ENCODE peak calls at places on chromosomes 6 and 20, in nine cellular contexts. B, Y, A, T, U, G, D, P and N are unnamed samples. For H3K4me1, the result is how much of the 10 kb centered on the place peaks cover.

GRCh38 chr20:23143098-23143497 is 57.0 kb upstream of the CD93 start:
- DNase-seq in B (no peak), Y (peak), A (no peak), T (peak), U (peak), G (no peak), D (no peak), P (peak), N (peak)

GRCh38 chr6:74657033-74657432 is 548.8 kb downstream of the COL12A1 start:
- DNase-seq in B (no peak), Y (no peak), A (no peak), T (peak), U (no peak), G (no peak), D (no peak), P (no peak), N (no peak)

GRCh38 chr6:37103169-37104039 is 66.5 kb upstream of the PIM1 start:
- DNase-seq in B (peak), Y (no peak), A (peak), T (peak), U (peak), G (no peak), D (peak), P (peak), N (peak)

GRCh38 chr6:147194652-147195403 is 9.4 kb upstream of the STXBP5 start:
- DNase-seq in B (no peak), Y (no peak), A (no peak), T (peak), U (no peak), G (no peak), D (no peak), P (no peak), N (no peak)

GRCh38 chr20:13790708-13791107 is 5.9 kb downstream of the NDUFAF5 start:
- DNase-seq in B (no peak), Y (no peak), A (no peak), T (no peak), U (no peak), G (no peak), D (no peak), P (no peak), N (no peak)

GRCh38 chr6:158142789-158143188 is 25.3 kb downstream of the SERAC1 start:
- DNase-seq in B (no peak), Y (peak), A (no peak), T (peak), U (no peak), G (no peak), D (no peak), P (no peak), N (no peak)

GRCh38 chr6:90106449-90106848 is 190.2 kb downstream of the BACH2 start:
- DNase-seq in B (no peak), Y (no peak), A (no peak), T (no peak), U (no peak), G (no peak), D (no peak), P (no peak), N (no peak)

GRCh38 chr6:146790561-146791091 is 191.9 kb downstream of the ADGB start:
- DNase-seq in B (no peak), Y (no peak), A (no peak), T (peak), U (no peak), G (no peak), D (no peak), P (no peak), N (no peak)

GRCh38 chr20:62088258-62089127 is 22.8 kb upstream of the TAF4 start:
- DNase-seq in B (no peak), Y (no peak), A (no peak), T (peak), U (no peak), G (no peak), D (no peak), P (no peak), N (no peak)

GRCh38 chr6:74946961-74947360 is 258.9 kb downstream of the COL12A1 start:
- DNase-seq in B (no peak), Y (no peak), A (no peak), T (peak), U (no peak), G (no peak), D (no peak), P (no peak), N (no peak)

GRCh38 chr6:31578461-31579118 is 3.2 kb downstream of the TNF start:
- DNase-seq in B (no peak), Y (peak), A (no peak), T (peak), U (no peak), G (no peak), D (no peak), P (no peak), N (no peak)

GRCh38 chr6:30847421-30847970 is 36.8 kb upstream of the DDR1 start:
- DNase-seq in B (no peak), Y (no peak), A (no peak), T (no peak), U (no peak), G (no peak), D (no peak), P (no peak), N (peak)

GRCh38 chr6:56518995-56519767 is 123.5 kb downstream of the DST start:
- DNase-seq in B (no peak), Y (no peak), A (no peak), T (no peak), U (no peak), G (no peak), D (no peak), P (no peak), N (no peak)

GRCh38 chr6:110621061-110621460 is 144.6 kb upstream of the SLC22A16 start:
- DNase-seq in B (no peak), Y (no peak), A (no peak), T (no peak), U (no peak), G (no peak), D (no peak), P (no peak), N (no peak)

GRCh38 chr20:58897493-58897892 is 45.0 kb downstream of the GNAS start:
- DNase-seq in B (no peak), Y (no peak), A (no peak), T (no peak), U (no peak), G (no peak), D (no peak), P (no peak), N (no peak)

GRCh38 chr6:16752206-16752867 is 8.9 kb downstream of the ATXN1 start:
- DNase-seq in B (no peak), Y (no peak), A (no peak), T (peak), U (no peak), G (no peak), D (peak), P (no peak), N (no peak)

GRCh38 chr6:2876210-2877056 is 26.7 kb downstream of the SERPINB9 start:
- DNase-seq in B (peak), Y (no peak), A (peak), T (peak), U (peak), G (no peak), D (peak), P (no peak), N (peak)

GRCh38 chr6:63610944-63611343 is 24.7 kb upstream of the PHF3 start:
- DNase-seq in B (no peak), Y (no peak), A (no peak), T (no peak), U (no peak), G (no peak), D (no peak), P (no peak), N (no peak)

GRCh38 chr6:74133073-74133472 is 437.1 kb downstream of the CD109 start:
- DNase-seq in B (no peak), Y (no peak), A (no peak), T (no peak), U (no peak), G (no peak), D (peak), P (no peak), N (no peak)

GRCh38 chr20:46031701-46032254 is 2.8 kb downstream of the SLC12A5 start:
- DNase-seq in B (no peak), Y (peak), A (no peak), T (peak), U (peak), G (no peak), D (no peak), P (no peak), N (peak)

GRCh38 chr20:15700147-15700765 is 873.0 kb downstream of the KIF16B start:
- DNase-seq in B (no peak), Y (no peak), A (no peak), T (no peak), U (no peak), G (no peak), D (no peak), P (no peak), N (no peak)

GRCh38 chr6:149213829-149214228 is 103.7 kb upstream of the TAB2 start:
- DNase-seq in B (no peak), Y (no peak), A (no peak), T (peak), U (no peak), G (no peak), D (no peak), P (no peak), N (no peak)

GRCh38 chr6:41758641-41759035 is 11.4 kb upstream of the PGC start:
- DNase-seq in B (no peak), Y (no peak), A (no peak), T (no peak), U (no peak), G (no peak), D (no peak), P (no peak), N (no peak)

GRCh38 chr20:57397693-57398108 is 6.5 kb downstream of the RBM38 start:
- DNase-seq in B (peak), Y (no peak), A (no peak), T (no peak), U (no peak), G (no peak), D (peak), P (peak), N (no peak)

GRCh38 chr20:57400262-57400701 is 9.1 kb downstream of the RBM38 start:
- DNase-seq in B (peak), Y (no peak), A (no peak), T (no peak), U (no peak), G (no peak), D (peak), P (peak), N (no peak)

GRCh38 chr20:57398231-57398821 is 7.1 kb downstream of the RBM38 start:
- DNase-seq in B (peak), Y (no peak), A (peak), T (no peak), U (peak), G (peak), D (peak), P (peak), N (peak)

GRCh38 chr20:57399587-57400261 is 8.5 kb downstream of the RBM38 start:
- DNase-seq in B (peak), Y (no peak), A (no peak), T (no peak), U (peak), G (peak), D (peak), P (peak), N (no peak)

GRCh38 chr20:57398901-57399535 is 7.8 kb downstream of the RBM38 start:
- DNase-seq in B (no peak), Y (no peak), A (no peak), T (no peak), U (no peak), G (no peak), D (peak), P (peak), N (no peak)
- H3K4me1 ChIP-seq in B (under half), Y (under half), A (under half), T (under half), U (half or more), G (half or more), D (half or more), P (under half), N (under half)

GRCh38 chr6:134517145-134517658 is 199.3 kb upstream of the SGK1 start:
- DNase-seq in B (no peak), Y (no peak), A (peak), T (peak), U (peak), G (no peak), D (peak), P (peak), N (peak)
- H3K4me1 ChIP-seq in B (under half), Y (under half), A (under half), T (under half), U (half or more), G (under half), D (half or more), P (under half), N (half or more)

GRCh38 chr20:51176446-51176845 is 153.5 kb upstream of the KCNG1 start:
- DNase-seq in B (no peak), Y (peak), A (no peak), T (no peak), U (no peak), G (no peak), D (no peak), P (no peak), N (no peak)

GRCh38 chr20:51175156-51175555 is 152.2 kb upstream of the KCNG1 start:
- DNase-seq in B (no peak), Y (peak), A (no peak), T (no peak), U (no peak), G (no peak), D (no peak), P (no peak), N (no peak)

GRCh38 chr20:51172558-51173428 is 149.9 kb upstream of the KCNG1 start:
- DNase-seq in B (no peak), Y (peak), A (no peak), T (no peak), U (no peak), G (no peak), D (no peak), P (no peak), N (no peak)

GRCh38 chr20:51175724-51176123 is 152.8 kb upstream of the KCNG1 start:
- DNase-seq in B (no peak), Y (peak), A (no peak), T (no peak), U (no peak), G (no peak), D (no peak), P (no peak), N (no peak)

DNA sequence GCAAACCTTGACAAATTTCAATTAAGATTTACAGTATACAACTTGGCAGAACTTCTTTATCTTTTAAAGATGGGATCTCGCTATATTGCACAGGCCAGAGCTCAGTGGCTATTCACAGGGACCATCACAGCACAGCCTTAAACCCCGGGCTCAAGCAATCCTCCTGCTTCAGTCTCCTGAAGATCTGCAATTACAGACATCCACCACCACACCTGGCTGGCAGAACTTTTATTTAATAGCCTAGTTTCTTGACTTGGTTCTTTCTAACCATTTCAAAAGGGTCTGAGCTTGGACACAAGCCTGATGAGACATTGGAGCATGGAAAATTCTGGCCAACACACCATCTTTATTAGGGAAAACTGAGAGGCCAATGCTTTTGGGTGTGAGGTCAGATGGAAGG is 151.6 kb upstream of the KCNG1 start:
- DNase-seq in B (no peak), Y (peak), A (no peak), T (no peak), U (no peak), G (no peak), D (no peak), P (no peak), N (no peak)
- H3K4me1 ChIP-seq in B (under half), Y (under half), A (under half), T (under half), U (under half), G (under half), D (under half), P (under half), N (under half)

GRCh38 chr6:20202070-20202658 is 10.1 kb downstream of the MBOAT1 start:
- DNase-seq in B (no peak), Y (no peak), A (no peak), T (peak), U (no peak), G (peak), D (no peak), P (no peak), N (no peak)
- H3K4me1 ChIP-seq in B (under half), Y (under half), A (under half), T (under half), U (under half), G (half or more), D (half or more), P (under half), N (under half)

DNA sequence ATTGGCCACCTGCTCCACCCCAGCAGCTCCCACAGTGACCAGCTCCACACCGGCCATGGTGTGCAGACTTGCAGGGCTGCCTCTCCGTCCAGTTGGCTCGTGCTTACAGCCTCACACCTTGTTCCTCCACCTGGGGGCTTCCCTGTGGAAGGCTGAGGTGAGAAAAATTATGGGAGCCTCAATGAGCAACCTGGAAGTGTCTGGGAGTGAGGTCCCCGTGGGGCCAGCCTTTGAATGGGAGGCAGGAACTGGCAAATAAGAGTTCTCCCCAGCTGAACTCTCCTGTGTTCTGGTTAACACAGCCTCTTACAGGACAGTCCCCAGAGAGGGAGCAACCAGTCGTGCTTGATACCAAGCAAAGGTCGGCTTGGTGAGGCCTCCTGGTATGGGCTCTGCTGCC is 3.8 kb upstream of the PFDN4 start:
- DNase-seq in B (no peak), Y (no peak), A (no peak), T (no peak), U (no peak), G (no peak), D (no peak), P (no peak), N (no peak)
- H3K4me1 ChIP-seq in B (under half), Y (under half), A (under half), T (under half), U (under half), G (under half), D (under half), P (under half), N (under half)

DNA sequence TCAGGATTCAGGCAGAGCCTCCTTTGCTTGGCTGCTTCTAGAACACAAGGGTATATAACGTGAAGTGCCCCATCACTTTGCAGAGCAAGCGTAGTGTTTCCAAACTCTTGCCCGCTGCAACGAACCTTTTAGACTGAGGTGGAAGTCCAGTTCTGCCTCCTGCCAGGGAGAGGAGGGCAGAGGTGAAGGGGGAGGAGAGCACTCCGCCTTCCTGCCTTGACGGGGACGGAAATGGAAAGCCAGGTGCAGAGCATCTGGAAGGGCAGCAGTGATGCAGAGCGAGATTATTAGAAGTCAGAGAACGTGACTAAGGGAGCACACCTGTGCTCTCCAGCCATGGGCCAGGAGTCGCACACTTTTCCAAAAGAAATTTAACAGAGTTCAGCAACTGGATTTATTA is 63.4 kb downstream of the RREB1 start:
- DNase-seq in B (no peak), Y (no peak), A (no peak), T (no peak), U (no peak), G (no peak), D (no peak), P (no peak), N (no peak)
- H3K4me1 ChIP-seq in B (under half), Y (under half), A (under half), T (under half), U (half or more), G (under half), D (half or more), P (under half), N (half or more)

GRCh38 chr6:20203561-20204528 is 8.4 kb downstream of the MBOAT1 start:
- DNase-seq in B (no peak), Y (no peak), A (no peak), T (no peak), U (no peak), G (no peak), D (no peak), P (no peak), N (no peak)
- H3K4me1 ChIP-seq in B (under half), Y (under half), A (under half), T (under half), U (under half), G (half or more), D (half or more), P (under half), N (under half)

GRCh38 chr20:64035933-64036345 is at the start of gene C20orf204:
- DNase-seq in B (no peak), Y (no peak), A (no peak), T (no peak), U (no peak), G (no peak), D (no peak), P (no peak), N (no peak)
- H3K4me1 ChIP-seq in B (under half), Y (under half), A (under half), T (under half), U (under half), G (half or more), D (under half), P (under half), N (under half)

DNA sequence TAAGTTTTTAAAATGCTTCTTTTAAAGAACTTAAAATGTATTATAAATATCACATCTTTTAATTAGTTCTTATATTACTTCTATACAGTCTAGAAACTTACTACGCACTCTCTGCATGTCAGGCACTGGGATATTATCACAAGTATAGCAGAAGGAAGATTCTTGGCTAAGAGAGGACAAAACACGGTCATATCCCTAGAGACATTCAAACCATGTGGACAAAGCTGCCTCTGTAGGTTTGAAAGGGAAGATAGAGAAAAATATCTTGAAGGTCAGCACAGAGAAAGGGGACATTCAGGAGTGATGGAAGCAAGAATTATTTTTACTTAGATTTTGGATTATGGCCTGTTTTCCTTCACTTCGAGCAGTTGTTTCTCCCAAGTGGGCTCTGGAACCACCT is 64.1 kb downstream of the LRRC1 start:
- DNase-seq in B (no peak), Y (no peak), A (no peak), T (no peak), U (no peak), G (no peak), D (no peak), P (no peak), N (no peak)
- H3K4me1 ChIP-seq in B (under half), Y (under half), A (under half), T (under half), U (half or more), G (under half), D (under half), P (under half), N (under half)

GRCh38 chr6:54040545-54040944 is 70.7 kb upstream of the MLIP start:
- DNase-seq in B (no peak), Y (no peak), A (no peak), T (no peak), U (no peak), G (no peak), D (no peak), P (no peak), N (no peak)

GRCh38 chr6:54041239-54041638 is 70.0 kb upstream of the MLIP start:
- DNase-seq in B (no peak), Y (no peak), A (no peak), T (no peak), U (no peak), G (no peak), D (no peak), P (no peak), N (no peak)

DNA sequence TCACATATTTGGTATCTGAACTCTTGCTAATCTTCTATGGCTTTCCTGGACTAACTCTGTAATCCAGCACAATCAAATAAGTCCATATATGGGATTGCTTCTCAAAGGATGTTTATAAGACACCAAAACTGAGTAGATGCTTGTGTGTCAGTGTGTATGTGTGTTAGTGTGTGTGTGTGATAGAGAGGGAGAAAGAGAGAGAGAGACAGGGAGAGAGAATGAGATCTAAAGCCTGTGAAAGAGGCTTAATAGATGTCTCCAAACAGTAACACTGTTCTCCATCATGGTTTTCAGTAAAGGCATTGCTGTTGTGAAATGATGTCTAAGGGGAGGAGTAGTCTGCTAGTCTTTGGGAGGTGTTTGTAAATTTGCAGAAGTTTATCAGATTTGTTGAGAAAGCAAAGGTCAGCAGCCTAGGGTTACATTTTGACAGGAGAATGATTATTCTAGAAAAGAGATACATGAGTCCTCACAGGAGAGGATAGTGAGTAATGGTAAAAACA is 73.9 kb upstream of the MLIP start:
- DNase-seq in B (no peak), Y (no peak), A (no peak), T (no peak), U (no peak), G (no peak), D (no peak), P (no peak), N (no peak)
- H3K4me1 ChIP-seq in B (under half), Y (under half), A (under half), T (under half), U (under half), G (under half), D (under half), P (under half), N (under half)